ENCODE peak calls at places on chromosomes 5 and 9, in six cellular contexts. R, G, K, U, S and Q are unnamed samples.

GRCh38 chr5:126178521-126178920 is 244.7 kb upstream of the GRAMD2B start:
- DNase-seq in R (peak; percentile 22), G (no peak), K (no peak), U (peak; percentile 87), S (no peak), Q (no peak)

GRCh38 chr5:141343953-141344463 is 379 bp downstream of the PCDHGA3 start:
- DNase-seq in R (no peak), G (no peak), K (no peak), U (no peak), S (no peak), Q (no peak)

GRCh38 chr5:6759401-6759800 is 46.2 kb downstream of the TENT4A start:
- DNase-seq in R (peak; percentile 53), G (no peak), K (peak; percentile 20), U (peak; percentile 16), S (no peak), Q (no peak)

GRCh38 chr5:97838214-97838613 is 655.2 kb upstream of the RIOK2 start:
- DNase-seq in R (no peak), G (peak; percentile 90), K (peak; percentile 14), U (peak; percentile 98), S (no peak), Q (no peak)

GRCh38 chr9:132965478-132965877 is 13.0 kb upstream of the GFI1B start:
- DNase-seq in R (no peak), G (no peak), K (no peak), U (no peak), S (no peak), Q (no peak)

GRCh38 chr5:155010881-155011280 is 2.7 kb upstream of the KIF4B start:
- DNase-seq in R (no peak), G (no peak), K (no peak), U (no peak), S (no peak), Q (no peak)

GRCh38 chr9:84953797-84954695 is 284.5 kb downstream of the NTRK2 start:
- DNase-seq in R (peak; percentile 81), G (peak; percentile 73), K (peak; percentile 77), U (peak; percentile 46), S (peak; percentile 81), Q (peak; percentile 66)

GRCh38 chr9:87425202-87425601 is 72.5 kb upstream of the DAPK1 start:
- DNase-seq in R (no peak), G (no peak), K (no peak), U (no peak), S (no peak), Q (no peak)

GRCh38 chr5:32138839-32139493 is 35.2 kb downstream of the GOLPH3 start:
- DNase-seq in R (no peak), G (peak; percentile 17), K (no peak), U (peak; percentile 59), S (no peak), Q (peak; percentile 94)

GRCh38 chr9:136626066-136626725 is 36.5 kb upstream of the EGFL7 start:
- DNase-seq in R (peak; percentile 79), G (no peak), K (no peak), U (no peak), S (no peak), Q (no peak)

GRCh38 chr9:134726026-134726721 is 84.6 kb downstream of the COL5A1 start:
- DNase-seq in R (no peak), G (no peak), K (no peak), U (no peak), S (no peak), Q (no peak)

GRCh38 chr9:91395106-91395552 is 28.5 kb downstream of the NFIL3 start:
- DNase-seq in R (no peak), G (peak; percentile 52), K (no peak), U (peak; percentile 13), S (no peak), Q (no peak)

GRCh38 chr5:100479079-100479688 is 56.0 kb upstream of the FAM174A start:
- DNase-seq in R (no peak), G (peak; percentile 50), K (peak; percentile 19), U (peak; percentile 15), S (no peak), Q (no peak)

GRCh38 chr5:173515526-173515925 is 100.9 kb downstream of the BOD1 start:
- DNase-seq in R (no peak), G (peak; percentile 2), K (no peak), U (peak; percentile 33), S (no peak), Q (no peak)

GRCh38 chr9:38022203-38022602 is 46.8 kb downstream of the SHB start:
- DNase-seq in R (no peak), G (no peak), K (no peak), U (no peak), S (no peak), Q (no peak)

GRCh38 chr5:81397169-81397568 is 3.2 kb upstream of the ACOT12 start:
- DNase-seq in R (peak; percentile 21), G (no peak), K (no peak), U (peak; percentile 51), S (no peak), Q (no peak)

GRCh38 chr5:7650755-7651154 is 200.2 kb downstream of the CFAP90 start:
- DNase-seq in R (no peak), G (no peak), K (no peak), U (peak; percentile 44), S (no peak), Q (no peak)

GRCh38 chr9:6917162-6917561 is 159.4 kb downstream of the KDM4C start:
- DNase-seq in R (no peak), G (no peak), K (peak; percentile 18), U (no peak), S (no peak), Q (no peak)

GRCh38 chr5:67047180-67047579 is 149.4 kb downstream of the CD180 start:
- DNase-seq in R (peak; percentile 37), G (no peak), K (no peak), U (no peak), S (no peak), Q (no peak)

DNA sequence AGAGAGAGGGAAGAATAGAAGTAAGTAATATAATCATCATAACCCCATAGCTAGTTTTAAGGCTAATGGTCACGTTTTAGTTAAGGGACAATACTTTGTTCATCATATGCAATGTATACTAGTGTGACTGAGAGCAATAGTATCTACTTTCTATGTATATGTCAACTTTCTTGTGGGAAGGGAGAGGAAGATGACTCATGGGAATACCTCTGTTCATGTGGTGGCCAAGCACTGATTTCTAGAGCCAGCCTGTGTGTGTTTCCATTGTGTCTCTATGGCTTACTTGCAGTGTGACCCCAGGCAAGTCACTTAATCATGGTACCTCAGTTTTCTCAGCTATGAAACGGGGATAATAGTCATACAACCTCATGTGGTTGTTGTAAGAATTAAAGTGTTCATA is 639.6 kb downstream of the CETN3 start:
- DNase-seq in R (no peak), G (peak; percentile 64), K (no peak), U (peak; percentile 86), S (no peak), Q (no peak)
- TF ChIP-seq CTCF in R (no peak), G (no peak), K (no peak), U (no peak), S (no peak), Q (no peak)

GRCh38 chr5:159216454-159216853 is 7.1 kb upstream of the RNF145 start:
- DNase-seq in R (no peak), G (no peak), K (no peak), U (no peak), S (no peak), Q (no peak)
- TF ChIP-seq CTCF in R (no peak), G (no peak), K (no peak), U (peak; percentile 26), S (no peak), Q (no peak)

DNA sequence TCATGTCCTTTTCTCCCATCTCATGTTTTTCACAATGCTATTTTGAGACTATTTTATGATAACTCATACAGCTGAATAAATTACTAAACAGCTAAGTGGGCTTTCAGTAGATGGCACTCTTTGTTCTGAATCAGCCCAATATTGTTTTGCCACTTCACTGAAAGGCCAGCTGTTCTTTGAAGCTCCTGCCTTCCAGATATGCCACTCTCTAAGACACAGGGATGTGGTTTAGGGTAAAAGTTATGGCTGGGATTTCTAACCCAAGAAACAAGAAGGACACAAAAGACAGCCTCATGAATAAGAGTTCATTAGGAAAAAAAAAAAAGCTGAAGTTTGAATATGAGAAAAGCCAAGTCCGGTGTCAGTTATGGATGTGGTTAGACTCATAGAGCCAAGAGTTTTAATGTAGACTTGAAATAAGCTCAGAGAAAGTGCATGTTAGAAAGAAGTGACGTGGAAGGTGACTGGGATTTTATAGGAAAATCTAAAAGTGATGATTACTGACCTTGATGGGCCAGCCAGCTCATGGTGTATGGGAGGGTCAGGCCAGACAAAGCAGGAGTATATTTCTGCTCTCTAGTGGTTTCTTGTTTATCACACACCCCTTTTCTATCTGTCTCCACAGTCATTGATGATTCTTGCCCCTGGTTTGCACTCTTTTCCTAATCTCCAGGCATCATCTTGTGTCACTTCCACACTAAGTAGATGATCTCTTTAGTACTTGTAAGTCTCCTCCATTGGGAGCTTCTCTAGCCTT is 488.5 kb downstream of the NR2F1-AS1 start:
- DNase-seq in R (no peak), G (peak; percentile 42), K (no peak), U (peak; percentile 62), S (no peak), Q (no peak)
- TF ChIP-seq CTCF in R (no peak), G (peak; percentile 16), K (no peak), U (peak; percentile 50), S (no peak), Q (no peak)

DNA sequence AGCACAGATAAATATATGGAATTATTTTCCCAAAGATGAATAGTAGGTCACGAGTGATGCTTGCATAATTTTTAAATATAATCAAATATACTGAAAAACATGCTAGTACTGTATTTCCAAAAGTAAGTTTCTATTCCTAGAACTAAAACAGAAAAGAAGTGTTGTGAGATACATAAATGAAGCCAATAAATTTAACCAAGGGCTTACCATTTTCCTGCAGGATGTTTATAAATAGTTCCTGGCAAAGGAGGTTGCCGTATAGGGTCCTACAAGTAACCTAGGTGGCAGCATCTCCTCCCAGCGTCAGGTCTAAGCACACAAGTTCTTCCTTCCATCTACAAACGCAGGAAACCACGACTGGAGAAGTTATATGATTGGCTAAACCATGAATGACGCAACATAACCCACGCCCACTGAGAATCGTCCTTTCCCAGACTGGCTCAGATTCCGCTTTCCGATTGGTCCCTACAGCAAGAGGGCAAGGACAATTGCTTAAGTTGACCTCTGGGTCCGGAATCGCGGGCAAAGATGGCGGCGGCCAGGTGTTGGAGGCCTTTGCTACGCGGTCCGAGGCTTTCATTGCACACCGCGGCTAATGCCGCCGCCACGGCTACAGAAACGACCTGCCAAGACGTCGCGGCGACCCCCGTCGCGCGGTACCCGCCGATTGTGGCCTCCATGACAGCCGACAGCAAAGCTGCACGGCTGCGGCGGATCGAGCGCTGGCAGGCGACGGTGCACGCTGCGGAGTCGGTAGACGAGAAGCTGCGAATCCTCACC is at the start of gene MRPS30:
- DNase-seq in R (peak; percentile 93), G (peak; percentile 99), K (peak; percentile 89), U (peak; percentile 99), S (peak; percentile 85), Q (peak; percentile 95)
- TF ChIP-seq CTCF in R (no peak), G (peak; percentile 20), K (peak; percentile 49), U (peak; percentile 41), S (peak; percentile 58), Q (no peak)